ENCODE peak calls at places on chromosomes 16 and 17, in five cellular contexts. C is HepG2, E is uterus, T is ovary, P is Peyer's patch. W is an unnamed sample.

GRCh38 chr16:66903544-66904427 is 14.9 kb downstream of the CDH16 start:
- DNase-seq in P (no peak), C (no peak), E (no peak), T (no peak), W (peak)

GRCh38 chr16:7303014-7303676 is 29.5 kb upstream of the RBFOX1 start:
- DNase-seq in E (no peak), P (no peak), C (no peak), T (no peak), W (no peak)

GRCh38 chr17:49551221-49552069 is 24.2 kb upstream of the NXPH3 start:
- DNase-seq in C (no peak), E (no peak), T (no peak), P (no peak), W (no peak)

GRCh38 chr16:84484579-84485254 is 19.7 kb downstream of the MEAK7 start:
- DNase-seq in T (peak), E (peak), P (peak), C (peak), W (peak)

GRCh38 chr17:81035389-81036127 is 607 bp downstream of the BAIAP2 start:
- DNase-seq in C (no peak), E (no peak), P (no peak), T (no peak), W (peak)

GRCh38 chr17:1776328-1776727 is 14.5 kb downstream of the SERPINF1 start:
- DNase-seq in C (no peak), P (no peak), E (no peak), T (no peak), W (no peak)

GRCh38 chr17:49343273-49343672 is 18.8 kb downstream of the ZNF652 start:
- DNase-seq in C (no peak), T (no peak), E (no peak), P (no peak), W (no peak)

GRCh38 chr16:75559564-75560372 is 3.7 kb upstream of the TMEM231 start:
- DNase-seq in P (no peak), C (no peak), E (no peak), T (no peak), W (peak)

GRCh38 chr16:22386976-22387375 is 12.6 kb upstream of the CDR2 start:
- DNase-seq in T (no peak), E (no peak), C (no peak), P (no peak), W (no peak)

GRCh38 chr17:81438688-81439087 is 43.4 kb downstream of the BAHCC1 start:
- DNase-seq in T (no peak), P (no peak), E (no peak), C (no peak), W (no peak)

GRCh38 chr17:17723354-17724261 is 42.4 kb downstream of the RAI1 start:
- DNase-seq in E (no peak), C (no peak), P (no peak), T (no peak), W (no peak)

GRCh38 chr16:89426736-89427525 is 63.4 kb downstream of the ANKRD11 start:
- DNase-seq in T (no peak), P (no peak), C (no peak), E (no peak), W (no peak)

GRCh38 chr17:77323413-77324171 is 182.8 kb downstream of the SEC14L1 start:
- DNase-seq in C (no peak), E (peak), T (peak), P (peak), W (no peak)

GRCh38 chr16:361341-361871 is 8.9 kb upstream of the AXIN1 start:
- DNase-seq in P (no peak), E (no peak), C (no peak), T (no peak), W (no peak)

GRCh38 chr16:361872-362701 is 8.3 kb downstream of the MRPL28 start:
- DNase-seq in T (peak), C (peak), E (peak), P (peak), W (peak)

GRCh38 chr16:364595-365491 is 5.5 kb downstream of the MRPL28 start:
- DNase-seq in P (no peak), E (no peak), T (no peak), C (no peak), W (no peak)

GRCh38 chr16:364091-364490 is 6.2 kb downstream of the MRPL28 start:
- DNase-seq in C (no peak), P (no peak), E (no peak), T (no peak), W (no peak)

DNA sequence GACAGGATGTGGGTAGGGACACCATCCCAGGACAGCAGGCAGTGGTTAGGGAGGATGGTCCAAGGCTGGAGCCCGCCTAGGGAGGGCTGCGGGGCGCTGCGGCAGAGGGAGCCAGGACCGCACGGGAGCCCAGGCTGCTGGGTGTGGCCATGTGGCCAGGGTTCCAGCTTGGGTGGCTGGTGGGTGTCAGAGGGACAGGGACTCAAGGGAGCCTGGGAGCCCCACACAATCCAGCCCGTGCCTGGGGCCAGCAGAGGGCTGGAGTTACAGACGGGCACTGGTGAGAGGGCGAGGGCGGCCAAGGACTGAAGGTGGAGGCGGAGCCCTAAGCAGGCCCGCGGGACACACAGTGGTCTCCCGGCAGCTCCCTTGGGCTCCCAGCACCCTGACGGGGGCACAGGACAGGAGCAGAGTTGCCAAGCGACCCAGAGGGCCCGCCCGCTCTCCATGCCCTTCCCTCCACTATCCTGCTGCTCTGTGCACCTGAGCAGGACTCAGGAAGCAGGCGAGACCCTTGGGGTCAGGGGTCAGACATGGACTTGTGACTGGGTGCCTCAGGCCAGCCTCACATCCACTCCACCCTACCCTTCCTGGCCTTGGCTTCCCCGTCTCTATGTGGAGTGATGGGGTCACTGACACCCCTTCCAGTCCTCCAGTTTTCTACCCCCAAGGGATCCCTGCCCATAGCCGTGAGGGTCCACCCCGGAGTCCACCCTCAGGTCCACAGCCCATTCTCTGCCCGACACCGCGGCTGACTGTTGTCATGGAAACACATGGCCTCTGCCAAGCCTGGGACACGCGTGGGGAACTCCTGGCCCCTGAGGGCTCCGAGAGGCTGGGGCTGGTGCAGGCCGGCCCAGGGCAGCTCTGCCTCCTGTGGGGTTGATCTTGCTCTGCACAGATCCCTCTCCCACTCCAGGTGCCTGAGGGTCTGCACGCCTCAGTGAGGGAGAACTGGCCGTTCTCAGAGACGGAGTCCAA is 6.9 kb downstream of the MRPL28 start:
- DNase-seq in C (no peak), P (no peak), T (no peak), E (no peak), W (no peak)
- TF ChIP-seq POLR2A in C (no peak), P (no peak), T (no peak), E (no peak), W (no peak)

GRCh38 chr17:43671075-43671692 is 9.5 kb upstream of the MEOX1 start:
- DNase-seq in E (peak), T (no peak), P (no peak), C (no peak), W (peak)

GRCh38 chr17:43671755-43672502 is 10.2 kb upstream of the MEOX1 start:
- DNase-seq in C (no peak), E (no peak), T (no peak), P (no peak), W (no peak)

GRCh38 chr17:43673516-43674323 is 12.0 kb upstream of the MEOX1 start:
- DNase-seq in E (peak), T (peak), C (peak), P (peak), W (peak)

GRCh38 chr17:43676471-43676870 is 14.7 kb upstream of the MEOX1 start:
- DNase-seq in E (no peak), T (no peak), C (peak), P (no peak), W (no peak)

DNA sequence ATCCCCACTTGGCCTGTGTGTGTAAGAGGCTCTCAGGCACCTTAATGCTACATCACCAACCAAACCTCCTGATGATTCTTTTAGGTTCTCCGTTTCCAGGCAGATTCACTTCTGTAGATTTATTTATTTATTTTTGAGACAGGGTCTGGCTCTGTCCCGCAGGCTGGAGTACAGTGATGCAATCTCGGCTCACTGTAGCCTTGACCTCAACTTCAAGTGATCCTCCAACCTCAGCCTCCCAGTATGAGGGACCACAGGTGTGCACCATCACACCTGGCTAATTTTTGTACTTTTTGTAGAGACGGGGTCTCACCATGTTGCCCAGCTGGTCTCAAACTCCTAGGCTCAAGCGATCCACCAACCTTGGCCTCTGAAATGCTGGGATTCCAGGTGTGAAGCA is 12.7 kb upstream of the MEOX1 start:
- DNase-seq in T (no peak), P (no peak), E (no peak), C (no peak), W (no peak)
- TF ChIP-seq CTCF in T (no peak), P (no peak), E (no peak), C (no peak), W (no peak)

GRCh38 chr17:64048805-64049204 is 28.4 kb upstream of the ICAM2 start:
- DNase-seq in E (no peak), T (no peak), C (no peak), P (no peak), W (no peak)
- H3K27ac ChIP-seq in E (no peak), T (no peak), C (no peak), P (no peak), W (no peak)

DNA sequence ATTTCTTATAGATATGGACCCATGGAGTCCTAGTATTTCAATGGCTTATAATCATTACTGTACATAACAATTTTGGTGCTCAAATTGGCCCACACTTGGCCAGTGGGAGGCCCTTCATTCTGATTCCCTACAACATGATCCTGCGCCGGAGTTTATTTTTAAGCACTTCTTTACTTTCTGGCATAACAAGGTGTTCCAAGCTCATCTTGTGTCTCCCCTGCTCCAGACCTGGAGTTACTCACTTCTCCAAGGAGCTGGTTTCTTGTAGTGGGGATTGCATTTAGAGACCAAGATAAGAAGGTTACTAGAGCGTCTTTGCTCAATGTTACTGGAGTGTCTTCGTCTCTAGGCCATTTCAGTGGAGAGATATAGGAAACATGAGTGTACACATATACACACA is 87.9 kb downstream of the MSI2 start:
- DNase-seq in C (no peak), T (no peak), E (no peak), P (no peak), W (no peak)
- TF ChIP-seq POLR2A in C (no peak), T (no peak), E (no peak), P (no peak), W (no peak)

GRCh38 chr17:41882756-41883155 is 17.5 kb upstream of the KLHL11 start:
- DNase-seq in C (no peak), T (no peak), E (no peak), P (no peak), W (no peak)

GRCh38 chr17:41888332-41888965 is 23.2 kb upstream of the KLHL11 start:
- DNase-seq in T (no peak), P (no peak), E (no peak), C (no peak), W (no peak)

GRCh38 chr17:41891135-41892065 is 26.2 kb upstream of the KLHL11 start:
- DNase-seq in C (peak), P (no peak), E (no peak), T (no peak), W (no peak)

GRCh38 chr17:41880130-41880529 is 14.9 kb upstream of the KLHL11 start:
- DNase-seq in P (no peak), C (no peak), T (no peak), E (no peak), W (no peak)

DNA sequence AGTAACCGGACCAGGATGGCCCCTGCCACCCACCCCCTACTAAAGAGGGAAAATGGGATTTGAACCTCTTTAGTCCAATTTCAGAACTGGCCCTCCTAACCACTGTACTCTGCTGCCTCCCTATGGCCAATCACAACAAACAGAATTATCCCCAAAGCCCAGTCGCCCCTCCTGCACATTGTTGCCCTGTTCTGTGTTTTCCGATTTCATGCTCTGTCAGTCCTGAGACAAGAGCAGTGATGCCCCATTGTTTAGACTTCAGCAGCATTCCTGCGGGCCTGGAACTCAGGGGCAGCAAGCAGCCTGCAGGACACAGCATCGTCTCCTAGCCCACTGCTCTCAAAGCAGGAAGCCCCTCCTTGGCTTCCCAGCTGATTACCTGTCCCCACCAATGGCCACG is 20.5 kb upstream of the KLHL11 start:
- DNase-seq in E (no peak), T (no peak), P (no peak), C (no peak), W (no peak)
- TF ChIP-seq CTCF in E (no peak), T (no peak), P (no peak), C (peak), W (peak)

GRCh38 chr16:1548234-1548633 is 14.8 kb downstream of the TMEM204 start:
- DNase-seq in T (no peak), E (no peak), P (no peak), C (no peak), W (no peak)
- H3K27ac ChIP-seq in T (no peak), E (peak), P (peak), C (peak), W (peak)

GRCh38 chr16:72872966-72873365 is 175.0 kb downstream of the ZFHX3 start:
- DNase-seq in T (no peak), P (no peak), E (no peak), C (no peak), W (no peak)
- TF ChIP-seq POLR2A in T (no peak), P (no peak), E (no peak), C (no peak), W (no peak)

DNA sequence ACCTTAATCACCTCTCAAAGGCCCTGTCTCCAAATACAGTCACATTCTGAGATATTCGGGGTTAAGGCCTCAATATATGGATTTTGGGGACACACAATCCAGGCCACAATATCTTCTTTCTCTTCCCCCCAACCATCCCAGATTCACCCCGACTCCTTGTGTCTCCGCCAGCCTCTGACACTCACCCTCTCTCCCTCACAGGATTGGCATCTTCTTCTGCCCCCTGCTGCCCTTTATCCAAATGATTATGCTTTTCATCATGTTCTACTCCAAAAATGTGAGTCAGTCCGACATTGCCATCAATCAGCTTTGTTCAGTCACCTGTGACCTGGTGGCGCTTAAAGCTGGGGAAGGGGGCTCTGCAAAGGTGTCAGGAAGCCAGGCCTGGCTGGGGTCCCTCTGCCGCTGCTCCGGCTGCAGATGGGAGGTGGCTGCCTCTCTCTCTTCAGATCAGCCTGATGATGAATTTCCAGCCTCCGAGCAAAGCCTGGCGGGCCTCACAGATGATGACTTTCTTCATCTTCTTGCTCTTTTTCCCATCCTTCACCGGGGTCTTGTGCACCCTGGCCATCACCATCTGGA is 35.1 kb downstream of the GDE1 start:
- DNase-seq in T (no peak), E (no peak), C (no peak), P (no peak), W (no peak)
- TF ChIP-seq CTCF in T (no peak), E (no peak), C (peak), P (no peak), W (no peak)

GRCh38 chr17:45292696-45293412 is 24.0 kb downstream of the MAP3K14 start:
- DNase-seq in T (no peak), C (no peak), E (no peak), P (no peak), W (no peak)

GRCh38 chr17:45291170-45291805 is 25.5 kb downstream of the MAP3K14 start:
- DNase-seq in C (no peak), P (peak), E (no peak), T (no peak), W (no peak)

GRCh38 chr17:45294506-45294905 is 22.3 kb downstream of the MAP3K14 start:
- DNase-seq in C (no peak), E (no peak), T (no peak), P (no peak), W (no peak)

GRCh38 chr17:45296003-45296832 is 20.6 kb downstream of the MAP3K14 start:
- DNase-seq in T (no peak), E (no peak), P (no peak), C (no peak), W (peak)

DNA sequence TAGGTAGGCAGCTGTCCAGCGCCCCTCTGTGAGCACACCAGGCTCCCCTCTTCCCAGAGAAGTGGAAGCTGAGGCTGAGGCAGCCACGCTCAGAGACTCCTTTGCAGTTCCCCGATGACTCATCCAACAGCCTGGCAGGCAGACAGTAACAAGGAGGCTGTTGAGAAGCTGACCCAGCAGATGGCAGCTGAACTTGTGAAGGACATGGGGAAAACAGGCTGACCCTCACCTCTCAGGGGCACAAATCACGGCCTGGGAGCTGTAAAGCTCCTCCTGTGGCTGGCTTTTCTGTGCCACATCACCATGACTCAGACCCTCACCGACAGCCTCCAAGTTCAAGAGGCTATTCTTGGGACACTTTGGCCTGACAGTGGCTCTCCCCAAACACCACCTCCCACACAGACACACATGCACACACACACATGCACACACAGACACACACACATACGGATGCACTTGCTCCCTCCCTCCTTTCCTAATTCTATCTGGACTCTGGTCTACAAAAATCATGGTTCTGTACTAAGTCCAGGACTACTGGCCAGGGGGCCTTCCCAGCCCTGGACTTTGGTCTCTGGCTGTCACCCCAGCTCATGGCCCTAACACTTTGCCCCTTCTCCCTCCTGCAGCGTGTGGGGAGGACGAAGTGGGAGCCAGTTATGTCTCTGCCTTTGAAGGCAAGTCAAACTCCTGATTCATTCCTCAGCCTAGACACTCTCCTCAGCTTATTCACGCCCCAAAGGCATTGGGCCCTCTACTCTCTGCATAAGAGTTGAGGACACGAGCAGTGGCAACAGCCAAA is 23.2 kb downstream of the MAP3K14 start:
- DNase-seq in E (peak), T (peak), P (peak), C (peak), W (peak)
- H3K27ac ChIP-seq in E (peak), T (no peak), P (peak), C (peak), W (peak)